ENCODE peak calls at places on chromosomes 2 and 18, in seven cellular contexts. One of them, this sample, is unnamed.

GRCh38 chr2:73851274-73851673 is 22.5 kb downstream of the STAMBP start:
- DNase-seq in GM12865: peak; percentile 28
- DNase-seq in astrocyte of the spinal cord: no peak
- DNase-seq in left lung: no peak
- DNase-seq in cardiac muscle cell: no peak
- DNase-seq in GM23248: peak; percentile 5
- DNase-seq in choroid plexus epithelial cell: no peak
- DNase-seq in this sample: no peak

GRCh38 chr18:77088977-77089795 is 43.4 kb downstream of the MBP start:
- DNase-seq in GM12865: no peak
- DNase-seq in astrocyte of the spinal cord: no peak
- DNase-seq in left lung: no peak
- DNase-seq in cardiac muscle cell: no peak
- DNase-seq in GM23248: no peak
- DNase-seq in choroid plexus epithelial cell: no peak
- DNase-seq in this sample: peak; percentile 81

GRCh38 chr18:52588916-52589315 is 248.9 kb downstream of the DCC start:
- DNase-seq in GM12865: no peak
- DNase-seq in astrocyte of the spinal cord: peak; percentile 61
- DNase-seq in left lung: no peak
- DNase-seq in cardiac muscle cell: no peak
- DNase-seq in GM23248: no peak
- DNase-seq in choroid plexus epithelial cell: peak; percentile 16
- DNase-seq in this sample: no peak

GRCh38 chr2:113173563-113174368 is at the start of gene PSD4:
- DNase-seq in GM12865: peak; percentile 96
- DNase-seq in astrocyte of the spinal cord: no peak
- DNase-seq in left lung: peak; percentile 87
- DNase-seq in cardiac muscle cell: no peak
- DNase-seq in GM23248: no peak
- DNase-seq in choroid plexus epithelial cell: peak; percentile 47
- DNase-seq in this sample: peak; percentile 88

GRCh38 chr2:128315122-128315828 is 3.4 kb downstream of the HS6ST1 start:
- DNase-seq in GM12865: peak; percentile 1
- DNase-seq in astrocyte of the spinal cord: no peak
- DNase-seq in left lung: peak; percentile 31
- DNase-seq in cardiac muscle cell: no peak
- DNase-seq in GM23248: no peak
- DNase-seq in choroid plexus epithelial cell: no peak
- DNase-seq in this sample: no peak

GRCh38 chr2:186459009-186459408 is 27.1 kb upstream of the ZC3H15 start:
- DNase-seq in GM12865: peak; percentile 26
- DNase-seq in astrocyte of the spinal cord: peak; percentile 10
- DNase-seq in left lung: no peak
- DNase-seq in cardiac muscle cell: no peak
- DNase-seq in GM23248: peak; percentile 50
- DNase-seq in choroid plexus epithelial cell: peak; percentile 55
- DNase-seq in this sample: no peak

GRCh38 chr2:240121675-240122074 is 14.4 kb downstream of the COPS9 start:
- DNase-seq in GM12865: no peak
- DNase-seq in astrocyte of the spinal cord: no peak
- DNase-seq in left lung: no peak
- DNase-seq in cardiac muscle cell: no peak
- DNase-seq in GM23248: no peak
- DNase-seq in choroid plexus epithelial cell: no peak
- DNase-seq in this sample: no peak

GRCh38 chr2:231132126-231132525 is 7.3 kb upstream of the HTR2B start:
- DNase-seq in GM12865: no peak
- DNase-seq in astrocyte of the spinal cord: no peak
- DNase-seq in left lung: no peak
- DNase-seq in cardiac muscle cell: no peak
- DNase-seq in GM23248: peak; percentile 52
- DNase-seq in choroid plexus epithelial cell: no peak
- DNase-seq in this sample: no peak

GRCh38 chr2:241724259-241724974 is 10.0 kb upstream of the D2HGDH start:
- DNase-seq in GM12865: no peak
- DNase-seq in astrocyte of the spinal cord: no peak
- DNase-seq in left lung: no peak
- DNase-seq in cardiac muscle cell: no peak
- DNase-seq in GM23248: no peak
- DNase-seq in choroid plexus epithelial cell: no peak
- DNase-seq in this sample: no peak

GRCh38 chr2:174335605-174336402 is 1.1 kb downstream of the SP9 start:
- DNase-seq in GM12865: no peak
- DNase-seq in astrocyte of the spinal cord: no peak
- DNase-seq in left lung: no peak
- DNase-seq in cardiac muscle cell: no peak
- DNase-seq in GM23248: peak; percentile 66
- DNase-seq in choroid plexus epithelial cell: no peak
- DNase-seq in this sample: no peak
- H3K4me3 ChIP-seq in GM12865: peak overlapping the region; percentile 58
- H3K4me3 ChIP-seq in astrocyte of the spinal cord: peak overlapping the region; percentile 21
- H3K4me3 ChIP-seq in left lung: no peak overlapping the region
- H3K4me3 ChIP-seq in cardiac muscle cell: peak overlapping the region; percentile 34
- H3K4me3 ChIP-seq in GM23248: peak overlapping the region; percentile 74
- H3K4me3 ChIP-seq in choroid plexus epithelial cell: no peak overlapping the region
- H3K4me3 ChIP-seq in this sample: no peak overlapping the region

DNA sequence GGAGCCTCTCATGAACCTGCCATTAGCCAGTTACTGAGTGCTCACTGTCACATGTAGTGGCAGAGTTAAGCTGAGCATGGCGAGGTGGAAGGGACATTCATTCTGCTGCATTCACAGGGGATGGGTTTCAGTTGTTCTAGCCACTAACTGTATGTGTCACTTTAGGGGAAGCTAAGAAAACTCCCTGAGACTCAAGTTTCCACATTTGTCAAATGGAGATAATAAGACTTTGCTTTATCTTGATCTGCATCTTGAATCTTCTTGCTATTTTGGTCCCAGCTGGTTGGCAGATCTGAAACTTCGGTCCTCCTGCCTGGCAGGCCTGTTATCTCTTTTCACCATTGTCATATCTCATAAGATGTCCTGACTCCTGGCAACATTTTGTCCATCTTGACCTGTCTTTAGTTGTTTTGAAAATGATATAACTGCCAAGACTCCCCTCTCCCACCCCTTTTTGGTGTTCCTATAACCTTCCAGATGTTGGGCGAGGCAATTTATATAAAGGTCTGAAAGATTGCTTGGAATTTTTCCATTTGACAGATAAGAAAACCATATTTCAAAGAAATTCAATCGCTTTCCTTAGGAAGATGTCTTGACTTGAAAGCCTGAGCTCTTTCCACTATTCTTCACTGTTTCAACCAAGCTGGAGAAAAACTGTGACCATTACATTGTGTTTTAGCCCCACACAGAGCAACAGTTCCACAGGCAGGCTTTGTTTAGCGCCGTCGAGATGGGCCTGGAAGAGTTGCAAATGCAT is 33.3 kb downstream of the MYCN start:
- DNase-seq in GM12865: no peak
- DNase-seq in astrocyte of the spinal cord: no peak
- DNase-seq in left lung: no peak
- DNase-seq in cardiac muscle cell: no peak
- DNase-seq in GM23248: no peak
- DNase-seq in choroid plexus epithelial cell: no peak
- DNase-seq in this sample: no peak
- H3K4me3 ChIP-seq in GM12865: no peak overlapping the region
- H3K4me3 ChIP-seq in astrocyte of the spinal cord: no peak overlapping the region
- H3K4me3 ChIP-seq in left lung: no peak overlapping the region
- H3K4me3 ChIP-seq in cardiac muscle cell: no peak overlapping the region
- H3K4me3 ChIP-seq in GM23248: no peak overlapping the region
- H3K4me3 ChIP-seq in choroid plexus epithelial cell: no peak overlapping the region
- H3K4me3 ChIP-seq in this sample: no peak overlapping the region

GRCh38 chr2:59789523-59789922 is 763.9 kb downstream of the BCL11A start:
- DNase-seq in GM12865: no peak
- DNase-seq in astrocyte of the spinal cord: no peak
- DNase-seq in left lung: no peak
- DNase-seq in cardiac muscle cell: no peak
- DNase-seq in GM23248: peak; percentile 33
- DNase-seq in choroid plexus epithelial cell: no peak
- DNase-seq in this sample: no peak
- H3K4me3 ChIP-seq in GM12865: no peak overlapping the region
- H3K4me3 ChIP-seq in astrocyte of the spinal cord: no peak overlapping the region
- H3K4me3 ChIP-seq in left lung: no peak overlapping the region
- H3K4me3 ChIP-seq in cardiac muscle cell: no peak overlapping the region
- H3K4me3 ChIP-seq in GM23248: no peak overlapping the region
- H3K4me3 ChIP-seq in choroid plexus epithelial cell: no peak overlapping the region
- H3K4me3 ChIP-seq in this sample: no peak overlapping the region

GRCh38 chr2:42172566-42172965 is 3.4 kb downstream of the EML4 start:
- DNase-seq in GM12865: no peak
- DNase-seq in astrocyte of the spinal cord: no peak
- DNase-seq in left lung: no peak
- DNase-seq in cardiac muscle cell: no peak
- DNase-seq in GM23248: no peak
- DNase-seq in choroid plexus epithelial cell: no peak
- DNase-seq in this sample: no peak
- H3K4me3 ChIP-seq in GM12865: peak overlapping the region; percentile 100
- H3K4me3 ChIP-seq in astrocyte of the spinal cord: no peak overlapping the region
- H3K4me3 ChIP-seq in left lung: peak overlapping the region; percentile 71
- H3K4me3 ChIP-seq in cardiac muscle cell: peak overlapping the region; percentile 88
- H3K4me3 ChIP-seq in GM23248: no peak overlapping the region
- H3K4me3 ChIP-seq in choroid plexus epithelial cell: no peak overlapping the region
- H3K4me3 ChIP-seq in this sample: peak overlapping the region; percentile 91

DNA sequence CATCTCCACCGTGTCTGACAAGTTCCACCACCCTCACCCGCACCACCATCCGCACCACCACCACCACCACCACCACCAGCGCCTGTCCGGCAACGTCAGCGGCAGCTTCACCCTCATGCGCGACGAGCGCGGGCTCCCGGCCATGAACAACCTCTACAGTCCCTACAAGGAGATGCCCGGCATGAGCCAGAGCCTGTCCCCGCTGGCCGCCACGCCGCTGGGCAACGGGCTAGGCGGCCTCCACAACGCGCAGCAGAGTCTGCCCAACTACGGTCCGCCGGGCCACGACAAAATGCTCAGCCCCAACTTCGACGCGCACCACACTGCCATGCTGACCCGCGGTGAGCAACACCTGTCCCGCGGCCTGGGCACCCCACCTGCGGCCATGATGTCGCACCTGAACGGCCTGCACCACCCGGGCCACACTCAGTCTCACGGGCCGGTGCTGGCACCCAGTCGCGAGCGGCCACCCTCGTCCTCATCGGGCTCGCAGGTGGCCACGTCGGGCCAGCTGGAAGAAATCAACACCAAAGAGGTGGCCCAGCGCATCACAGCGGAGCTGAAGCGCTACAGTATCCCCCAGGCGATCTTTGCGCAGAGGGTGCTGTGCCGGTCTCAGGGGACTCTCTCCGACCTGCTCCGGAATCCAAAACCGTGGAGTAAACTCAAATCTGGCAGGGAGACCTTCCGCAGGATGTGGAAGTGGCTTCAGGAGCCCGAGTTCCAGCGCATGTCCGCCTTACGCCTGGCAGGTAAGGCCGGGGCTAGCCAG is 1.2 kb downstream of the ONECUT2 start:
- DNase-seq in GM12865: no peak
- DNase-seq in astrocyte of the spinal cord: no peak
- DNase-seq in left lung: no peak
- DNase-seq in cardiac muscle cell: no peak
- DNase-seq in GM23248: no peak
- DNase-seq in choroid plexus epithelial cell: no peak
- DNase-seq in this sample: no peak
- H3K4me3 ChIP-seq in GM12865: no peak overlapping the region
- H3K4me3 ChIP-seq in astrocyte of the spinal cord: no peak overlapping the region
- H3K4me3 ChIP-seq in left lung: no peak overlapping the region
- H3K4me3 ChIP-seq in cardiac muscle cell: peak overlapping the region; percentile 6
- H3K4me3 ChIP-seq in GM23248: no peak overlapping the region
- H3K4me3 ChIP-seq in choroid plexus epithelial cell: no peak overlapping the region
- H3K4me3 ChIP-seq in this sample: no peak overlapping the region

GRCh38 chr18:12253027-12253426 is 1.1 kb upstream of the CIDEA start:
- DNase-seq in GM12865: no peak
- DNase-seq in astrocyte of the spinal cord: no peak
- DNase-seq in left lung: no peak
- DNase-seq in cardiac muscle cell: no peak
- DNase-seq in GM23248: no peak
- DNase-seq in choroid plexus epithelial cell: no peak
- DNase-seq in this sample: no peak
- H3K4me3 ChIP-seq in GM12865: no peak overlapping the region
- H3K4me3 ChIP-seq in astrocyte of the spinal cord: no peak overlapping the region
- H3K4me3 ChIP-seq in left lung: no peak overlapping the region
- H3K4me3 ChIP-seq in cardiac muscle cell: no peak overlapping the region
- H3K4me3 ChIP-seq in GM23248: no peak overlapping the region
- H3K4me3 ChIP-seq in choroid plexus epithelial cell: no peak overlapping the region
- H3K4me3 ChIP-seq in this sample: no peak overlapping the region

GRCh38 chr2:25514043-25514627 is 159.2 kb downstream of the DTNB start:
- DNase-seq in GM12865: peak; percentile 39
- DNase-seq in astrocyte of the spinal cord: no peak
- DNase-seq in left lung: no peak
- DNase-seq in cardiac muscle cell: no peak
- DNase-seq in GM23248: no peak
- DNase-seq in choroid plexus epithelial cell: no peak
- DNase-seq in this sample: no peak
- H3K4me3 ChIP-seq in GM12865: no peak overlapping the region
- H3K4me3 ChIP-seq in astrocyte of the spinal cord: no peak overlapping the region
- H3K4me3 ChIP-seq in left lung: no peak overlapping the region
- H3K4me3 ChIP-seq in cardiac muscle cell: no peak overlapping the region
- H3K4me3 ChIP-seq in GM23248: no peak overlapping the region
- H3K4me3 ChIP-seq in choroid plexus epithelial cell: no peak overlapping the region
- H3K4me3 ChIP-seq in this sample: no peak overlapping the region

GRCh38 chr2:17879913-17880274 is 1.4 kb downstream of the KCNS3 start:
- DNase-seq in GM12865: no peak
- DNase-seq in astrocyte of the spinal cord: no peak
- DNase-seq in left lung: no peak
- DNase-seq in cardiac muscle cell: no peak
- DNase-seq in GM23248: no peak
- DNase-seq in choroid plexus epithelial cell: no peak
- DNase-seq in this sample: no peak

GRCh38 chr2:17877811-17878221 is 651 bp upstream of the KCNS3 start:
- DNase-seq in GM12865: peak; percentile 17
- DNase-seq in astrocyte of the spinal cord: peak; percentile 20
- DNase-seq in left lung: no peak
- DNase-seq in cardiac muscle cell: peak; percentile 32
- DNase-seq in GM23248: peak; percentile 45
- DNase-seq in choroid plexus epithelial cell: no peak
- DNase-seq in this sample: no peak

GRCh38 chr2:17878222-17879136 is at the start of gene KCNS3:
- DNase-seq in GM12865: peak; percentile 11
- DNase-seq in astrocyte of the spinal cord: peak; percentile 8
- DNase-seq in left lung: peak; percentile 44
- DNase-seq in cardiac muscle cell: peak; percentile 79
- DNase-seq in GM23248: peak; percentile 78
- DNase-seq in choroid plexus epithelial cell: peak; percentile 19
- DNase-seq in this sample: peak; percentile 82

GRCh38 chr2:17876590-17876989 is 1.9 kb upstream of the KCNS3 start:
- DNase-seq in GM12865: no peak
- DNase-seq in astrocyte of the spinal cord: no peak
- DNase-seq in left lung: no peak
- DNase-seq in cardiac muscle cell: no peak
- DNase-seq in GM23248: no peak
- DNase-seq in choroid plexus epithelial cell: no peak
- DNase-seq in this sample: no peak

GRCh38 chr2:17879137-17879912 is 858 bp downstream of the KCNS3 start:
- DNase-seq in GM12865: no peak
- DNase-seq in astrocyte of the spinal cord: peak; percentile 66
- DNase-seq in left lung: peak; percentile 80
- DNase-seq in cardiac muscle cell: peak; percentile 77
- DNase-seq in GM23248: peak; percentile 85
- DNase-seq in choroid plexus epithelial cell: peak; percentile 35
- DNase-seq in this sample: peak; percentile 87
- H3K4me3 ChIP-seq in GM12865: no peak overlapping the region
- H3K4me3 ChIP-seq in astrocyte of the spinal cord: peak overlapping the region; percentile 62
- H3K4me3 ChIP-seq in left lung: peak overlapping the region; percentile 72
- H3K4me3 ChIP-seq in cardiac muscle cell: peak overlapping the region; percentile 87
- H3K4me3 ChIP-seq in GM23248: peak overlapping the region; percentile 78
- H3K4me3 ChIP-seq in choroid plexus epithelial cell: peak overlapping the region; percentile 57
- H3K4me3 ChIP-seq in this sample: peak overlapping the region; percentile 79

GRCh38 chr2:109218087-109218791 is 89.2 kb downstream of the SH3RF3 start:
- DNase-seq in GM12865: peak; percentile 83
- DNase-seq in astrocyte of the spinal cord: peak; percentile 61
- DNase-seq in left lung: no peak
- DNase-seq in cardiac muscle cell: no peak
- DNase-seq in GM23248: no peak
- DNase-seq in choroid plexus epithelial cell: no peak
- DNase-seq in this sample: no peak
- H3K4me3 ChIP-seq in GM12865: peak overlapping the region; percentile 22
- H3K4me3 ChIP-seq in astrocyte of the spinal cord: no peak overlapping the region
- H3K4me3 ChIP-seq in left lung: no peak overlapping the region
- H3K4me3 ChIP-seq in cardiac muscle cell: no peak overlapping the region
- H3K4me3 ChIP-seq in GM23248: no peak overlapping the region
- H3K4me3 ChIP-seq in choroid plexus epithelial cell: no peak overlapping the region
- H3K4me3 ChIP-seq in this sample: no peak overlapping the region

This sample was measured in upper lobe of right lung.